ENCODE peak calls at places on chromosomes 13 and 19, in seven cellular contexts. K, N, U, P, Q, W and L are unnamed samples.

GRCh38 chr19:20969498-20969897 is 46.4 kb downstream of the ZNF85 start:
- DNase-seq in K (no peak), N (no peak), U (peak), P (peak), Q (no peak), W (no peak), L (no peak)

GRCh38 chr13:94209110-94209509 is 270.4 kb downstream of the DCT start:
- DNase-seq in K (no peak), N (no peak), U (no peak), P (peak), Q (no peak), W (no peak), L (no peak)

GRCh38 chr19:29528350-29528945 is 2.7 kb downstream of the VSTM2B start:
- DNase-seq in K (no peak), N (no peak), U (peak), P (no peak), Q (peak), W (peak), L (no peak)

GRCh38 chr13:79457948-79458347 is 23.0 kb upstream of the NDFIP2 start:
- DNase-seq in K (no peak), N (no peak), U (no peak), P (no peak), Q (no peak), W (no peak), L (no peak)

GRCh38 chr19:56162258-56162657 is 13.6 kb upstream of the GALP start:
- DNase-seq in K (no peak), N (no peak), U (no peak), P (no peak), Q (no peak), W (no peak), L (no peak)

GRCh38 chr13:109156181-109156935 is 526.9 kb downstream of the MYO16 start:
- DNase-seq in K (no peak), N (no peak), U (no peak), P (no peak), Q (no peak), W (no peak), L (no peak)

GRCh38 chr19:42198676-42199439 is 18.6 kb downstream of the DEDD2 start:
- DNase-seq in K (no peak), N (peak), U (no peak), P (no peak), Q (peak), W (no peak), L (no peak)

GRCh38 chr19:1651061-1651547 is 1.3 kb downstream of the TCF3 start:
- DNase-seq in K (no peak), N (peak), U (no peak), P (no peak), Q (peak), W (peak), L (no peak)

GRCh38 chr19:13953021-13953531 is 767 bp downstream of the DCAF15 start:
- DNase-seq in K (peak), N (no peak), U (no peak), P (no peak), Q (no peak), W (no peak), L (no peak)

GRCh38 chr19:31874313-31874712 is 471.1 kb upstream of the ZNF507 start:
- DNase-seq in K (no peak), N (no peak), U (no peak), P (no peak), Q (no peak), W (no peak), L (no peak)

GRCh38 chr13:82627183-82627582 is 1255.1 kb downstream of the SLITRK1 start:
- DNase-seq in K (peak), N (no peak), U (no peak), P (no peak), Q (no peak), W (no peak), L (no peak)

GRCh38 chr19:10624585-10624984 is 768 bp upstream of the SLC44A2 start:
- DNase-seq in K (no peak), N (no peak), U (no peak), P (no peak), Q (no peak), W (no peak), L (no peak)

GRCh38 chr13:32200741-32201140 is 114.4 kb downstream of the ZAR1L start:
- DNase-seq in K (no peak), N (no peak), U (no peak), P (no peak), Q (no peak), W (no peak), L (no peak)

GRCh38 chr19:15672580-15673175 is at the start of gene CYP4F12:
- DNase-seq in K (peak), N (no peak), U (peak), P (peak), Q (peak), W (no peak), L (no peak)

GRCh38 chr19:14089662-14090508 is 666 bp downstream of the SAMD1 start:
- DNase-seq in K (peak), N (peak), U (peak), P (peak), Q (no peak), W (peak), L (peak)

GRCh38 chr19:44611812-44612295 is 1.5 kb upstream of the IGSF23 start:
- DNase-seq in K (peak), N (no peak), U (no peak), P (peak), Q (no peak), W (no peak), L (no peak)

GRCh38 chr13:22735381-22735995 is 445.3 kb upstream of the SGCG start:
- DNase-seq in K (no peak), N (no peak), U (no peak), P (no peak), Q (no peak), W (no peak), L (no peak)